ENCODE peak calls at places on chromosomes 6 and 20, in five cellular contexts. C is effector CD4-positive, alpha-beta T cell; O is lower leg skin; S is bronchial epithelial cell; P is AG04449. I is an unnamed sample.
A peak's percentile ranks its signal among the peaks of the same experiment; 100 is the strongest.

GRCh38 chr6:9540534-9541126 is 874.2 kb downstream of the TFAP2A start:
- DNase-seq in C (no peak), S (peak; percentile 80), O (no peak), P (no peak), I (no peak)

GRCh38 chr6:106281661-106282060 is 43.9 kb downstream of the ATG5 start:
- DNase-seq in P (no peak), C (no peak), O (no peak), S (peak; percentile 23), I (no peak)

GRCh38 chr6:142942805-142943227 is 2.2 kb downstream of the HIVEP2 start:
- DNase-seq in C (no peak), O (no peak), S (peak; percentile 65), P (no peak), I (no peak)

GRCh38 chr20:18647777-18648176 is 59.9 kb downstream of the DTD1 start:
- DNase-seq in P (no peak), O (no peak), C (no peak), S (no peak), I (no peak)

GRCh38 chr20:59004763-59005522 is 2.1 kb downstream of the CTSZ start:
- DNase-seq in P (no peak), S (no peak), O (peak; percentile 90), C (no peak), I (peak; percentile 18)

GRCh38 chr6:128822271-128822670 is 60.7 kb upstream of the LAMA2 start:
- DNase-seq in O (no peak), C (no peak), S (peak; percentile 20), P (no peak), I (no peak)

GRCh38 chr20:3847419-3847940 is 846 bp downstream of the MAVS start:
- DNase-seq in C (no peak), P (no peak), S (no peak), O (no peak), I (no peak)

GRCh38 chr20:47296950-47297349 is 59.5 kb downstream of the ZMYND8 start:
- DNase-seq in S (no peak), P (no peak), C (no peak), O (peak; percentile 32), I (no peak)

GRCh38 chr6:52846002-52846401 is 5.4 kb upstream of the GSTA5 start:
- DNase-seq in S (no peak), P (no peak), O (no peak), C (no peak), I (no peak)

GRCh38 chr20:53994088-53994487 is 76.3 kb downstream of the BCAS1 start:
- DNase-seq in C (no peak), S (no peak), O (no peak), P (no peak), I (no peak)